ENCODE peak calls at places on chromosomes 7 and 10, in five cellular contexts. J is H9, I is IMR-90, Q is neuronal stem cell, M is H1. H is an unnamed sample.

GRCh38 chr10:72122221-72122620 is 33.9 kb upstream of the SPOCK2 start:
- DNase-seq in J (no peak), I (no peak), Q (no peak), M (no peak), H (no peak)

GRCh38 chr10:118503192-118503591 is 92.3 kb downstream of the PRLHR start:
- DNase-seq in J (no peak), I (no peak), Q (no peak), M (no peak), H (no peak)

GRCh38 chr7:37448057-37448636 is 517 bp downstream of the ELMO1 start:
- DNase-seq in J (peak), I (no peak), Q (no peak), M (no peak), H (no peak)

GRCh38 chr10:71854031-71854430 is 3.0 kb upstream of the PSAP start:
- DNase-seq in J (no peak), I (peak), Q (no peak), M (no peak), H (no peak)

GRCh38 chr10:15439381-15439837 is 68.3 kb upstream of the FAM171A1 start:
- DNase-seq in J (peak), I (peak), Q (no peak), M (no peak), H (peak)

GRCh38 chr10:60454336-60454735 is 64.7 kb upstream of the ANK3 start:
- DNase-seq in J (no peak), I (no peak), Q (no peak), M (no peak), H (no peak)

GRCh38 chr7:144436500-144436899 is 33.0 kb upstream of the NOBOX start:
- DNase-seq in J (no peak), I (no peak), Q (no peak), M (no peak), H (no peak)

GRCh38 chr7:50729962-50730361 is 52.7 kb downstream of the GRB10 start:
- DNase-seq in J (no peak), I (peak), Q (no peak), M (no peak), H (no peak)

GRCh38 chr7:157849726-157850125 is 512.9 kb downstream of the DNAJB6 start:
- DNase-seq in J (no peak), I (no peak), Q (no peak), M (no peak), H (no peak)

GRCh38 chr10:19654576-19654975 is 161.7 kb upstream of the PLXDC2 start:
- DNase-seq in J (no peak), I (peak), Q (no peak), M (no peak), H (peak)

GRCh38 chr7:150324366-150324961 is 1.1 kb upstream of the ACTR3C start:
- DNase-seq in J (no peak), I (peak), Q (no peak), M (no peak), H (no peak)

GRCh38 chr7:150325901-150326300 is 2.6 kb upstream of the ACTR3C start:
- DNase-seq in J (no peak), I (no peak), Q (no peak), M (no peak), H (no peak)

GRCh38 chr7:150323682-150324365 is 479 bp upstream of the ACTR3C start:
- DNase-seq in J (no peak), I (no peak), Q (no peak), M (no peak), H (no peak)

GRCh38 chr7:150326657-150327268 is 3.4 kb upstream of the ACTR3C start:
- DNase-seq in J (no peak), I (no peak), Q (no peak), M (no peak), H (no peak)

DNA sequence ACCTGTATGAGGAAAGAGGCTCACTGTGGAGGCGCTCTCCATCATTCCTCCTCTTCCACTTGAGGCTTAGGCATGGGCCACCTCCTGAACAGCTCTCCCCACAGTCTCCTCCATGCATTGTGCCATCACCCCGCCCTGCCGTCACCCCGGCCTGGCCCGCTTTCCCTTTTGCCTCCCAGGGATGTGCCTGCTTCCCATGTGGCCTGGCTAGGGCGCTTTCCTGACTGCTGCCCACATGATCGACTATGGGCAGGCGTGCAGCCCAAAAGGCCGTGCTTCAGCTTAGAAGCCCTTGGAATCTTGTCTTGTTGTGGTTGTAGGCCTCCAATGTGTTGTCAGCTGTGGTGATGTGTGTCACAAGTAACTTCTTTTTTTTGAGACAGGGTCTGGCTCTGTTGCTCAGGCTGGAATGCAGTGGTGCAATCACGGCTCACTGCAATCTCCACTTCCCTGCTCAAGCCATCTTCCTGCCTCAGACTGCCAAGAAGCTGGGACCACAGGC is 1.8 kb upstream of the ACTR3C start:
- DNase-seq in J (no peak), I (peak), Q (no peak), M (no peak), H (peak)
- H4K91ac ChIP-seq in J (no peak), I (no peak), Q (no peak), M (no peak), H (no peak)

GRCh38 chr10:79269969-79270368 is 77.3 kb upstream of the PPIF start:
- DNase-seq in J (no peak), I (no peak), Q (no peak), M (no peak), H (no peak)

GRCh38 chr10:79269443-79269842 is 77.8 kb upstream of the PPIF start:
- DNase-seq in J (no peak), I (no peak), Q (no peak), M (no peak), H (no peak)

GRCh38 chr10:79268717-79269116 is 78.6 kb upstream of the PPIF start:
- DNase-seq in J (no peak), I (no peak), Q (no peak), M (no peak), H (no peak)

GRCh38 chr10:79272353-79272752 is 74.9 kb upstream of the PPIF start:
- DNase-seq in J (no peak), I (no peak), Q (no peak), M (no peak), H (no peak)

GRCh38 chr10:79270471-79271246 is 76.6 kb upstream of the PPIF start:
- DNase-seq in J (no peak), I (no peak), Q (no peak), M (no peak), H (peak)
- H4K91ac ChIP-seq in J (no peak), I (no peak), Q (no peak), M (no peak), H (no peak)

GRCh38 chr7:6284461-6285360 is 12.3 kb upstream of the CYTH3 start:
- DNase-seq in J (no peak), I (no peak), Q (no peak), M (no peak), H (no peak)
- H4K91ac ChIP-seq in J (no peak), I (peak), Q (no peak), M (no peak), H (peak)

DNA sequence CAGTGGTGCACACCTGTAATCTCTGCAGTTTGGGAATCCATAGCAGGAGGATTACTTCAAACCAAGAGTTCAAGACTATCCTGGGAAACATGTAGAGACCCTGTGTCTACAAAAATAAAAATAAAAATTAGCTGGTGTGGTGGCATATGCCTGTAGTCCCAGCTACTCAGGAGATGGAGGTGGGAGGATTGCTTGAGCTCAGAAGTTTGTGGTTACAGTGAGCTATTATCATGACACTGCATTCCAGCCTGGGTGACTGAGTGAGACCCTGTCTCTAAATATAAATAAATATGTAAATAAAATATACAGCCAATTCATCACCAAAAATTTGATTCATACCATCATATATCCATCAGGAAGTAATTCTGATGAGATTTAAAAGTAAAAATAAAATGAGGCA is 60.9 kb downstream of the ANKRD7 start:
- DNase-seq in J (no peak), I (no peak), Q (no peak), M (no peak), H (no peak)
- H4K91ac ChIP-seq in J (no peak), I (no peak), Q (no peak), M (no peak), H (no peak)

DNA sequence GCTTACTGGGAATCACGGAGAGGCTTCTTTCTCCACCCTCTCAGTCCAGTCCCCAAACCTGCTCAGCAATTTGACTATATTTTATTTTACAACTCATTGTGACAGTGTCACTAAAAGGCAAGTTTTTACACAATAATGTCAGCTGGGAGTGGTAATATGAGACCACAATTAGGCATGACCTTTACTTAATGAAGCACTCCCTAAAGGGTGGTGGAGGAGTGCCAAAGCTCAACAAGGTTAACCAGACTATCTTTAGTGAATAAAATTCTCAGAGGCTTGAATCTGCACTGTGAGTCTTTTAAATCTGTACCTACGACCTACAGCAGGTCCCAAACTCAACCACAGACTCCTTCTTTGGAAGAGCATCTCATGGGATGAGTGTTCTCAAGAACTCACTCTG is 215.6 kb downstream of the TAX1BP1 start:
- DNase-seq in J (no peak), I (no peak), Q (no peak), M (no peak), H (no peak)
- H4K91ac ChIP-seq in J (no peak), I (no peak), Q (no peak), M (no peak), H (no peak)

DNA sequence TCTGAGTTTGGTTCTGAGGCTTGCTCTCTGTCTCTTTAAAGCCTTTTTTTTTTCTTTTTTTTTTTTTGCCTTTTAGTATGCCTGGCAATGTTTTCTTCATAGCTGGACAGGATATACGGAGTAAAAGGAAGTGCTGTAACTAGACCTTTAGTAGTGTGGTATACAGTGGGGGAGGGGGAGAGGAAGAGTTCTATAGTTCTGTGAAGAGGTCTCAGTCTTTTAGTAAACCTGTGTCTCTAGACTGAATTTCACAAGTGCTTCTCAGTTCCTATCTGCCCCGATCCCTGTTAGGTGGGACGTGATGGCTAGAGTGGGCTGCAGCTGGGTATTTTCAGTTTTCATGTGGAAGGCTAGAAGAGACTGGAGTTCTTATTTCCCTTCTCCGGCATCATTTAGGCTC is 3.1 kb upstream of the ABCC2 start:
- DNase-seq in J (no peak), I (peak), Q (no peak), M (no peak), H (peak)
- H4K91ac ChIP-seq in J (no peak), I (peak), Q (no peak), M (no peak), H (peak)

DNA sequence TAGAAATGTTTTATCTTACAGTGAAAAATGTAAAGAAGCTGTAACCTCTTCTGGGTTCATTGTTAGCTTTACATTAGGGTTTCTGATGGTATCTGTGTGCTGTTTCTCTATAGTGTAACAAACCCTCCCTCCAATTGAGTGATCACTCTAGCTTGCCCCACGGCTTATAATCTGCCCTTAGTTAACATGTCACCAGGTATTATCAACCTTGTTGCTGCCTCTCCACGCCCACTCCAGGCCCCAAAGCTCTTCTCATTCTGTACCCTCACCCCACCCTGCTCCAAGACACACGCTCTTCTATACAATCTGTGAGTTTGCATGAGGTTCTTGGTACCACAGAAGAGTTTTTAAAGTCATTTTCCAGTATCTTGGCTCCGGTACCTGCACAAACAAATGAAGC is 139.4 kb downstream of the ARID5B start:
- DNase-seq in J (no peak), I (no peak), Q (no peak), M (no peak), H (no peak)
- H4K91ac ChIP-seq in J (no peak), I (peak), Q (no peak), M (no peak), H (no peak)